ENCODE peak calls at places on chromosome 22, in nine cellular contexts. One of them, this sample, is unnamed.

GRCh38 chr22:44092636-44093220 is 68.6 kb downstream of the PARVB start:
- DNase-seq in nephron progenitor cell: no peak
- DNase-seq in AG04450: no peak
- DNase-seq in fibroblast of pulmonary artery: no peak
- DNase-seq in HCT116: no peak
- DNase-seq in progenitor cell of endocrine pancreas: no peak
- DNase-seq in sigmoid colon: peak
- DNase-seq in coronary artery: no peak
- DNase-seq in cardiac fibroblast: no peak
- DNase-seq in this sample: no peak

GRCh38 chr22:38766076-38766777 is 10.4 kb upstream of the SUN2 start:
- DNase-seq in fibroblast of pulmonary artery: peak
- DNase-seq in coronary artery: no peak
- DNase-seq in sigmoid colon: peak
- DNase-seq in progenitor cell of endocrine pancreas: peak
- DNase-seq in nephron progenitor cell: peak
- DNase-seq in AG04450: no peak
- DNase-seq in HCT116: peak
- DNase-seq in cardiac fibroblast: peak
- DNase-seq in this sample: peak

GRCh38 chr22:22207845-22208564 is 36.6 kb upstream of the VPREB1 start:
- DNase-seq in sigmoid colon: no peak
- DNase-seq in HCT116: peak
- DNase-seq in AG04450: peak
- DNase-seq in nephron progenitor cell: peak
- DNase-seq in cardiac fibroblast: peak
- DNase-seq in coronary artery: no peak
- DNase-seq in fibroblast of pulmonary artery: peak
- DNase-seq in progenitor cell of endocrine pancreas: peak
- DNase-seq in this sample: no peak

GRCh38 chr22:48896766-48897637 is 930.7 kb downstream of the BRD1 start:
- DNase-seq in progenitor cell of endocrine pancreas: no peak
- DNase-seq in coronary artery: no peak
- DNase-seq in HCT116: no peak
- DNase-seq in nephron progenitor cell: no peak
- DNase-seq in fibroblast of pulmonary artery: no peak
- DNase-seq in AG04450: no peak
- DNase-seq in sigmoid colon: no peak
- DNase-seq in cardiac fibroblast: no peak
- DNase-seq in this sample: no peak

GRCh38 chr22:43002198-43002577 is 12.8 kb downstream of the PACSIN2 start:
- DNase-seq in fibroblast of pulmonary artery: peak
- DNase-seq in cardiac fibroblast: peak
- DNase-seq in progenitor cell of endocrine pancreas: no peak
- DNase-seq in sigmoid colon: peak
- DNase-seq in AG04450: peak
- DNase-seq in coronary artery: no peak
- DNase-seq in HCT116: no peak
- DNase-seq in nephron progenitor cell: no peak
- DNase-seq in this sample: no peak

GRCh38 chr22:33242078-33242477 is 183.9 kb upstream of the SYN3 start:
- DNase-seq in progenitor cell of endocrine pancreas: no peak
- DNase-seq in cardiac fibroblast: no peak
- DNase-seq in sigmoid colon: no peak
- DNase-seq in AG04450: no peak
- DNase-seq in HCT116: no peak
- DNase-seq in nephron progenitor cell: no peak
- DNase-seq in coronary artery: no peak
- DNase-seq in fibroblast of pulmonary artery: no peak
- DNase-seq in this sample: no peak

GRCh38 chr22:25712661-25713400 is 29.2 kb upstream of the MYO18B start:
- DNase-seq in fibroblast of pulmonary artery: no peak
- DNase-seq in cardiac fibroblast: no peak
- DNase-seq in AG04450: no peak
- DNase-seq in nephron progenitor cell: no peak
- DNase-seq in sigmoid colon: no peak
- DNase-seq in coronary artery: no peak
- DNase-seq in HCT116: no peak
- DNase-seq in progenitor cell of endocrine pancreas: no peak
- DNase-seq in this sample: no peak

GRCh38 chr22:34427436-34427835 is 507.2 kb upstream of the LARGE1 start:
- DNase-seq in coronary artery: no peak
- DNase-seq in progenitor cell of endocrine pancreas: no peak
- DNase-seq in fibroblast of pulmonary artery: no peak
- DNase-seq in sigmoid colon: no peak
- DNase-seq in cardiac fibroblast: no peak
- DNase-seq in AG04450: no peak
- DNase-seq in HCT116: no peak
- DNase-seq in nephron progenitor cell: no peak
- DNase-seq in this sample: no peak

GRCh38 chr22:25085930-25086901 is 113.4 kb upstream of the CRYBB3 start:
- DNase-seq in sigmoid colon: no peak
- DNase-seq in cardiac fibroblast: peak
- DNase-seq in progenitor cell of endocrine pancreas: no peak
- DNase-seq in HCT116: no peak
- DNase-seq in nephron progenitor cell: no peak
- DNase-seq in coronary artery: peak
- DNase-seq in AG04450: no peak
- DNase-seq in fibroblast of pulmonary artery: peak
- DNase-seq in this sample: no peak

GRCh38 chr22:42304021-42304790 is 33.8 kb upstream of the TCF20 start:
- DNase-seq in progenitor cell of endocrine pancreas: no peak
- DNase-seq in cardiac fibroblast: no peak
- DNase-seq in fibroblast of pulmonary artery: no peak
- DNase-seq in HCT116: no peak
- DNase-seq in sigmoid colon: no peak
- DNase-seq in coronary artery: no peak
- DNase-seq in nephron progenitor cell: peak
- DNase-seq in AG04450: no peak
- DNase-seq in this sample: no peak

GRCh38 chr22:44091021-44091721 is 67.1 kb downstream of the PARVB start:
- DNase-seq in AG04450: no peak
- DNase-seq in nephron progenitor cell: no peak
- DNase-seq in coronary artery: no peak
- DNase-seq in sigmoid colon: peak
- DNase-seq in progenitor cell of endocrine pancreas: no peak
- DNase-seq in HCT116: peak
- DNase-seq in fibroblast of pulmonary artery: peak
- DNase-seq in cardiac fibroblast: peak
- DNase-seq in this sample: no peak

GRCh38 chr22:44180706-44181032 is at the start of gene PARVG:
- DNase-seq in coronary artery: no peak
- DNase-seq in fibroblast of pulmonary artery: no peak
- DNase-seq in cardiac fibroblast: no peak
- DNase-seq in AG04450: no peak
- DNase-seq in HCT116: no peak
- DNase-seq in progenitor cell of endocrine pancreas: no peak
- DNase-seq in nephron progenitor cell: no peak
- DNase-seq in sigmoid colon: no peak
- DNase-seq in this sample: no peak

GRCh38 chr22:43412808-43413785 is 1.3 kb downstream of the MPPED1 start:
- DNase-seq in fibroblast of pulmonary artery: no peak
- DNase-seq in cardiac fibroblast: no peak
- DNase-seq in nephron progenitor cell: no peak
- DNase-seq in progenitor cell of endocrine pancreas: no peak
- DNase-seq in coronary artery: no peak
- DNase-seq in AG04450: no peak
- DNase-seq in sigmoid colon: no peak
- DNase-seq in HCT116: no peak
- DNase-seq in this sample: no peak

GRCh38 chr22:19971276-19972124 is 29.9 kb upstream of the TXNRD2 start:
- DNase-seq in sigmoid colon: no peak
- DNase-seq in HCT116: no peak
- DNase-seq in progenitor cell of endocrine pancreas: no peak
- DNase-seq in fibroblast of pulmonary artery: no peak
- DNase-seq in AG04450: no peak
- DNase-seq in nephron progenitor cell: no peak
- DNase-seq in coronary artery: no peak
- DNase-seq in cardiac fibroblast: no peak
- DNase-seq in this sample: no peak

GRCh38 chr22:19969141-19969928 is 27.7 kb upstream of the TXNRD2 start:
- DNase-seq in nephron progenitor cell: no peak
- DNase-seq in fibroblast of pulmonary artery: no peak
- DNase-seq in cardiac fibroblast: no peak
- DNase-seq in coronary artery: no peak
- DNase-seq in progenitor cell of endocrine pancreas: no peak
- DNase-seq in sigmoid colon: no peak
- DNase-seq in HCT116: no peak
- DNase-seq in AG04450: no peak
- DNase-seq in this sample: no peak

GRCh38 chr22:19972251-19972650 is 30.6 kb upstream of the TXNRD2 start:
- DNase-seq in nephron progenitor cell: no peak
- DNase-seq in progenitor cell of endocrine pancreas: no peak
- DNase-seq in AG04450: no peak
- DNase-seq in fibroblast of pulmonary artery: no peak
- DNase-seq in HCT116: no peak
- DNase-seq in cardiac fibroblast: no peak
- DNase-seq in sigmoid colon: no peak
- DNase-seq in coronary artery: no peak
- DNase-seq in this sample: no peak

GRCh38 chr22:19970031-19970478 is 28.4 kb upstream of the TXNRD2 start:
- DNase-seq in coronary artery: no peak
- DNase-seq in progenitor cell of endocrine pancreas: no peak
- DNase-seq in AG04450: no peak
- DNase-seq in sigmoid colon: no peak
- DNase-seq in fibroblast of pulmonary artery: no peak
- DNase-seq in cardiac fibroblast: no peak
- DNase-seq in HCT116: no peak
- DNase-seq in nephron progenitor cell: no peak
- DNase-seq in this sample: no peak

DNA sequence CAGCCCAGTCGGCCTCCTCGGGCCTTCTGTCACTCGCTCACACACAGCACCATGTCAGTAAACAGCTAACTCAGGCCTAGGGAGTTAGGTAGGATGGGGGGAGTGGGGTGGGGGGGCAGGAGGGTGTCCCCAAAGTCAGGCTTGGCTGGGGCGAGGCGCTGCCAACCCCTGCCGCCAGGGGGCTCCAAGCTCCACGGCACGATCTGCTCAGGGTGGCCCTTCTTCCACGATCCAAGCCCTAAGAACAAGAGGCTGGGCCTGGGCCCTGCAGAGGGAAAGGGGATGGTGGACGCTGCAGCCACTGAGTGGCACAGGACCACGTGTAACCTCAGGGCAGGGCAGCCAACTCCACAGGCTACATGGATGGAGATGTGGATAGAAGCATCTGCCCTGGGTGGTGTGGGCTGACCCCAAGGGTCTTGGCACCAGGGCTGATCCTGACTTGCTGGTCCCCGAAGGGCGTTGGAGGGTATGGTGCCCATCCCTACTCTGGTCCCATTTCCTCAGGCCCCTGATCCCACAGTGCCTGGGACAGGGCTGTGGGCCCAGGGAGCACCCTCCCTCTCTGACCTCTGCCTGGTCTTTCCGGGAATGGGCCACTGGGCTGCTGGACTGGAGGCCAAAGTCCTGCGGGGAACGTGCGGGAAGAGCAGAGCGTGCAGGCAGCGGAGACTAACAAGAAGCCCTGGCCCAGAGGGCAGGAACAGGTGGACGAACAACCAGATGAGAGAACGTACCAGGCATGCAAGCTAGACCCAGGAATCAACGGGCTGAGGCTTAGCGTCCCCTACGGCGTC is 29.1 kb upstream of the TXNRD2 start:
- DNase-seq in AG04450: no peak
- DNase-seq in coronary artery: no peak
- DNase-seq in sigmoid colon: peak
- DNase-seq in cardiac fibroblast: peak
- DNase-seq in fibroblast of pulmonary artery: peak
- DNase-seq in nephron progenitor cell: peak
- DNase-seq in progenitor cell of endocrine pancreas: peak
- DNase-seq in HCT116: no peak
- DNase-seq in this sample: peak
- TF ChIP-seq CTCF in AG04450: peak
- TF ChIP-seq CTCF in coronary artery: peak
- TF ChIP-seq CTCF in sigmoid colon: peak
- TF ChIP-seq CTCF in cardiac fibroblast: peak
- TF ChIP-seq CTCF in fibroblast of pulmonary artery: peak
- TF ChIP-seq CTCF in nephron progenitor cell: peak
- TF ChIP-seq CTCF in progenitor cell of endocrine pancreas: peak
- TF ChIP-seq CTCF in HCT116: peak
- TF ChIP-seq CTCF in this sample: peak

DNA sequence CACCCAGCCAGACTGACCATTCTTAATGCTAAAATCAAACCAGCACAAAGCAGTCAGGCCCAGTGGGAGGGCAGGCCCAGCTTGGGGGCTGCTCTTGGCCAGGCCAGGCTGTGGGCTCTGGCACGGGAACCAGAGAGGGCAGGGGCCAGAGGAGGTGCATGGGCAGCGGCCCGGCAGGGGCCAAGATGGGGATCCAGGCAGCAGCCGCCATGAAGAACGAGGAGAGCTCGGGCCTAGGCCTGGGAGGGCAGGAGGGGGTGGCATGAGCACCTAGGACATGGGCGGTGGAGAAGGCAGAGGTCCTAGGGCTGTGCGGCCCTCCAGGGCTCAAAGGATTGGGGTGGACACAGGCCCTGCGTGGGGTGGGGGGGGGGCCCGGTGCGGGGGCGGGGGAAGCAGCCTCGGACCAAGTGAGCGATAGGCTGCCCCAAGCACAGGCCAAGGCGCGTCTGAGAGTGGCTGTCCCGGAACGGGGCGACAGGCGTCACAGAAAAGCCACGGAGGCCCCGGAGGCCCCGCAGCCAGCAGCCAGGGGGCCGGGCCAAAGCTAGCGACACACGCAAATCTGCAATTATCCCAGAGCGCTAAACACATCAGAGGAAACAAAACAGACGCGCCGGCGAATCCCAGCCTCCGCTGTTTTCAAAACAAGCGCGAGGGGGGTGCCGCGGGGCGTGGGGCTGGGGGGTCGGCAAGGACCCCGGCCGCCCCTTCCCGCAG is 8.3 kb downstream of the PLXNB2 start:
- DNase-seq in nephron progenitor cell: no peak
- DNase-seq in sigmoid colon: no peak
- DNase-seq in AG04450: no peak
- DNase-seq in progenitor cell of endocrine pancreas: no peak
- DNase-seq in HCT116: no peak
- DNase-seq in coronary artery: no peak
- DNase-seq in fibroblast of pulmonary artery: no peak
- DNase-seq in cardiac fibroblast: no peak
- DNase-seq in this sample: no peak
- TF ChIP-seq CTCF in nephron progenitor cell: no peak
- TF ChIP-seq CTCF in sigmoid colon: no peak
- TF ChIP-seq CTCF in AG04450: no peak
- TF ChIP-seq CTCF in progenitor cell of endocrine pancreas: no peak
- TF ChIP-seq CTCF in HCT116: no peak
- TF ChIP-seq CTCF in coronary artery: no peak
- TF ChIP-seq CTCF in fibroblast of pulmonary artery: no peak
- TF ChIP-seq CTCF in cardiac fibroblast: no peak
- TF ChIP-seq CTCF in this sample: no peak

GRCh38 chr22:29799217-29799680 is 32.1 kb downstream of the UQCR10 start:
- DNase-seq in fibroblast of pulmonary artery: peak
- DNase-seq in HCT116: peak
- DNase-seq in coronary artery: peak
- DNase-seq in nephron progenitor cell: no peak
- DNase-seq in progenitor cell of endocrine pancreas: no peak
- DNase-seq in AG04450: peak
- DNase-seq in sigmoid colon: peak
- DNase-seq in cardiac fibroblast: peak
- DNase-seq in this sample: no peak
- TF ChIP-seq CTCF in fibroblast of pulmonary artery: no peak
- TF ChIP-seq CTCF in HCT116: peak
- TF ChIP-seq CTCF in coronary artery: no peak
- TF ChIP-seq CTCF in nephron progenitor cell: no peak
- TF ChIP-seq CTCF in progenitor cell of endocrine pancreas: no peak
- TF ChIP-seq CTCF in AG04450: no peak
- TF ChIP-seq CTCF in sigmoid colon: no peak
- TF ChIP-seq CTCF in cardiac fibroblast: no peak
- TF ChIP-seq CTCF in this sample: no peak

GRCh38 chr22:45690008-45690407 is 18.4 kb downstream of the ATXN10 start:
- DNase-seq in progenitor cell of endocrine pancreas: no peak
- DNase-seq in cardiac fibroblast: no peak
- DNase-seq in AG04450: no peak
- DNase-seq in sigmoid colon: no peak
- DNase-seq in fibroblast of pulmonary artery: no peak
- DNase-seq in HCT116: no peak
- DNase-seq in coronary artery: no peak
- DNase-seq in nephron progenitor cell: no peak
- DNase-seq in this sample: no peak
- TF ChIP-seq CTCF in progenitor cell of endocrine pancreas: no peak
- TF ChIP-seq CTCF in cardiac fibroblast: no peak
- TF ChIP-seq CTCF in AG04450: no peak
- TF ChIP-seq CTCF in sigmoid colon: no peak
- TF ChIP-seq CTCF in fibroblast of pulmonary artery: no peak
- TF ChIP-seq CTCF in HCT116: no peak
- TF ChIP-seq CTCF in coronary artery: no peak
- TF ChIP-seq CTCF in nephron progenitor cell: no peak
- TF ChIP-seq CTCF in this sample: no peak